ENCODE peak calls at places on chromosome 14, in seven cellular contexts. E is ELF-1; N is stimulated activated CD4-positive, alpha-beta T cell treated with anti-CD3 and anti-CD28 coated beads, Interleukin-1b, Interleukin-23, amount 100 ng/mL, for 1 hour; Y is putamen; F is stimulated activated CD8-positive, alpha-beta memory T cell treated with anti-CD3 and anti-CD28 coated beads, Interleukin-7, amount 100 ng/mL, for 1 hour; M is brain microvascular endothelial cell; X is activated effector memory CD4-positive, alpha-beta T cell treated with Interleukin-2 at 50 U/mL for 16 hours. B is an unnamed sample.

GRCh38 chr14:91292476-91292875 is 48.0 kb upstream of the GPR68 start:
- DNase-seq in E (no peak), M (no peak), N (no peak), F (no peak), Y (no peak), X (no peak), B (no peak)

GRCh38 chr14:101830271-101830670 is 68.8 kb downstream of the PPP2R5C start:
- DNase-seq in F (no peak), M (no peak), E (no peak), X (no peak), Y (peak; percentile 76), N (no peak), B (no peak)

GRCh38 chr14:94110552-94111181 is at the start of gene IFI27:
- DNase-seq in E (peak; percentile 30), N (no peak), Y (peak; percentile 15), M (no peak), F (no peak), X (no peak), B (peak; percentile 28)

GRCh38 chr14:100135073-100135472 is 24.4 kb downstream of the DEGS2 start:
- DNase-seq in F (no peak), M (no peak), N (no peak), X (no peak), Y (no peak), E (no peak), B (no peak)

GRCh38 chr14:34359423-34360120 is 102.5 kb downstream of the SPTSSA start:
- DNase-seq in M (no peak), Y (no peak), X (no peak), E (peak; percentile 22), N (no peak), F (no peak), B (no peak)

GRCh38 chr14:94043756-94044475 is 17.8 kb downstream of the OTUB2 start:
- DNase-seq in E (no peak), Y (no peak), N (no peak), X (no peak), F (no peak), M (no peak), B (no peak)

GRCh38 chr14:37263656-37264236 is 66.0 kb downstream of the MIPOL1 start:
- DNase-seq in X (no peak), M (no peak), Y (no peak), F (no peak), E (no peak), N (no peak), B (no peak)

GRCh38 chr14:69260246-69260978 is 454 bp downstream of the GALNT16 start:
- DNase-seq in Y (no peak), E (peak; percentile 38), N (no peak), X (no peak), F (no peak), M (peak; percentile 11), B (peak; percentile 60)

GRCh38 chr14:49754570-49755097 is 13.3 kb upstream of the KLHDC2 start:
- DNase-seq in M (no peak), N (no peak), Y (no peak), X (no peak), F (no peak), E (no peak), B (no peak)

GRCh38 chr14:49447725-49448124 is 138.5 kb downstream of the RPS29 start:
- DNase-seq in X (no peak), Y (peak; percentile 52), E (no peak), N (no peak), M (no peak), F (no peak), B (no peak)

GRCh38 chr14:67490201-67490600 is 1.7 kb upstream of the TMEM229B start:
- DNase-seq in N (no peak), X (no peak), Y (no peak), M (no peak), F (no peak), E (no peak), B (no peak)

GRCh38 chr14:61489932-61490331 is 168.6 kb downstream of the PRKCH start:
- DNase-seq in N (no peak), M (no peak), X (no peak), Y (no peak), F (no peak), E (no peak), B (no peak)

GRCh38 chr14:21026988-21027315 is 2.1 kb upstream of the NDRG2 start:
- DNase-seq in Y (no peak), N (no peak), F (no peak), M (no peak), X (no peak), E (peak; percentile 70), B (no peak)

B was measured in H9.